ENCODE peak calls at places on chromosomes 5 and 9, in nine cellular contexts. N, M, T, P, J, O, E, Z and U are unnamed samples.

GRCh38 chr9:136138566-136138965 is 19.9 kb upstream of the TMEM250 start:
- DNase-seq in P (no peak), J (no peak), O (peak), T (peak), E (no peak), N (peak), Z (peak), M (no peak), U (no peak)

GRCh38 chr9:125524522-125524921 is 182.5 kb downstream of the MAPKAP1 start:
- DNase-seq in J (no peak), E (no peak), P (no peak), Z (peak), M (no peak), N (no peak), T (no peak), O (no peak), U (no peak)

GRCh38 chr5:148012806-148013205 is 51.0 kb upstream of the SPINK5 start:
- DNase-seq in N (no peak), T (no peak), M (no peak), Z (no peak), E (no peak), O (no peak), J (no peak), P (peak), U (no peak)

GRCh38 chr9:33718987-33719386 is 76.4 kb upstream of the PRSS3 start:
- DNase-seq in T (no peak), P (peak), J (no peak), N (no peak), Z (no peak), O (no peak), M (peak), E (peak), U (no peak)

GRCh38 chr5:9337908-9338307 is 208.0 kb downstream of the SEMA5A start:
- DNase-seq in E (no peak), P (peak), N (no peak), M (no peak), J (no peak), T (no peak), Z (peak), O (no peak), U (no peak)

GRCh38 chr9:14245901-14246525 is 67.9 kb downstream of the NFIB start:
- DNase-seq in Z (peak), P (no peak), O (no peak), J (no peak), E (no peak), N (no peak), M (no peak), T (no peak), U (no peak)

GRCh38 chr5:144206136-144206535 is 35.5 kb downstream of the KCTD16 start:
- DNase-seq in E (no peak), O (no peak), N (no peak), P (peak), T (no peak), Z (no peak), M (no peak), J (no peak), U (peak)

GRCh38 chr5:173764321-173765029 is 123.7 kb upstream of the CPEB4 start:
- DNase-seq in E (peak), Z (peak), J (no peak), O (no peak), T (no peak), P (peak), N (peak), M (peak), U (peak)

GRCh38 chr9:4548796-4549725 is 58.8 kb downstream of the SLC1A1 start:
- DNase-seq in Z (no peak), P (no peak), M (no peak), O (peak), J (no peak), E (no peak), T (no peak), N (peak), U (no peak)

GRCh38 chr9:19517202-19517942 is 108.6 kb downstream of the ACER2 start:
- DNase-seq in E (no peak), O (no peak), T (no peak), P (peak), Z (no peak), M (no peak), N (peak), J (no peak), U (no peak)

GRCh38 chr9:92324451-92324850 is 699 bp downstream of the NOL8 start:
- DNase-seq in M (no peak), O (no peak), Z (no peak), N (no peak), J (no peak), P (no peak), T (no peak), E (no peak), U (no peak)

GRCh38 chr5:57406591-57406990 is 76.0 kb downstream of the ACTBL2 start:
- DNase-seq in M (no peak), Z (no peak), E (no peak), N (no peak), O (no peak), T (no peak), P (no peak), J (no peak), U (no peak)

GRCh38 chr5:34751807-34752736 is 86.9 kb upstream of the TTC23L start:
- DNase-seq in P (no peak), J (no peak), N (no peak), T (no peak), Z (no peak), E (no peak), O (no peak), M (no peak), U (no peak)

GRCh38 chr9:133712221-133713100 is 25.7 kb downstream of the SARDH start:
- DNase-seq in Z (no peak), J (no peak), N (no peak), M (no peak), O (no peak), E (no peak), T (no peak), P (no peak), U (no peak)